ENCODE peak calls at places on chromosome 4, in seven cellular contexts. One of them, this sample, is unnamed.

GRCh38 chr4:150582101-150582565 is at the start of gene MAB21L2:
- DNase-seq in lower leg skin: no peak
- DNase-seq in erythroblast: no peak
- DNase-seq in GM12878: no peak
- DNase-seq in ovary: no peak
- DNase-seq in GM12891: no peak
- DNase-seq in suprapubic skin: no peak
- DNase-seq in this sample: no peak

GRCh38 chr4:10808591-10808990 is 124.0 kb upstream of the CLNK start:
- DNase-seq in lower leg skin: no peak
- DNase-seq in erythroblast: no peak
- DNase-seq in GM12878: no peak
- DNase-seq in ovary: no peak
- DNase-seq in GM12891: no peak
- DNase-seq in suprapubic skin: no peak
- DNase-seq in this sample: no peak

GRCh38 chr4:54942735-54943134 is 182.7 kb downstream of the KDR start:
- DNase-seq in lower leg skin: no peak
- DNase-seq in erythroblast: no peak
- DNase-seq in GM12878: no peak
- DNase-seq in ovary: no peak
- DNase-seq in GM12891: no peak
- DNase-seq in suprapubic skin: no peak
- DNase-seq in this sample: no peak

GRCh38 chr4:127403523-127404084 is 229.2 kb upstream of the INTU start:
- DNase-seq in lower leg skin: no peak
- DNase-seq in erythroblast: no peak
- DNase-seq in GM12878: no peak
- DNase-seq in ovary: no peak
- DNase-seq in GM12891: no peak
- DNase-seq in suprapubic skin: no peak
- DNase-seq in this sample: no peak

GRCh38 chr4:141463678-141464077 is 172.7 kb upstream of the IL15 start:
- DNase-seq in lower leg skin: no peak
- DNase-seq in erythroblast: no peak
- DNase-seq in GM12878: no peak
- DNase-seq in ovary: no peak
- DNase-seq in GM12891: no peak
- DNase-seq in suprapubic skin: no peak
- DNase-seq in this sample: no peak

GRCh38 chr4:83110222-83110945 is 4.1 kb downstream of the PLAC8 start:
- DNase-seq in lower leg skin: peak
- DNase-seq in erythroblast: peak
- DNase-seq in GM12878: peak
- DNase-seq in ovary: peak
- DNase-seq in GM12891: peak
- DNase-seq in suprapubic skin: peak
- DNase-seq in this sample: peak

GRCh38 chr4:76984788-76985211 is 35.2 kb downstream of the SEPTIN11 start:
- DNase-seq in lower leg skin: peak
- DNase-seq in erythroblast: no peak
- DNase-seq in GM12878: no peak
- DNase-seq in ovary: peak
- DNase-seq in GM12891: no peak
- DNase-seq in suprapubic skin: peak
- DNase-seq in this sample: peak

GRCh38 chr4:189497996-189498395 is 442.7 kb upstream of the FRG1 start:
- DNase-seq in lower leg skin: no peak
- DNase-seq in erythroblast: no peak
- DNase-seq in GM12878: no peak
- DNase-seq in ovary: no peak
- DNase-seq in GM12891: no peak
- DNase-seq in suprapubic skin: no peak
- DNase-seq in this sample: no peak

GRCh38 chr4:6221851-6222760 is 21.8 kb upstream of the JAKMIP1 start:
- DNase-seq in lower leg skin: peak
- DNase-seq in erythroblast: no peak
- DNase-seq in GM12878: no peak
- DNase-seq in ovary: peak
- DNase-seq in GM12891: no peak
- DNase-seq in suprapubic skin: no peak
- DNase-seq in this sample: no peak

GRCh38 chr4:17558941-17559708 is 17.9 kb upstream of the LAP3 start:
- DNase-seq in lower leg skin: no peak
- DNase-seq in erythroblast: no peak
- DNase-seq in GM12878: no peak
- DNase-seq in ovary: no peak
- DNase-seq in GM12891: no peak
- DNase-seq in suprapubic skin: no peak
- DNase-seq in this sample: no peak

GRCh38 chr4:95547708-95548471 is 883 bp downstream of the UNC5C start:
- DNase-seq in lower leg skin: no peak
- DNase-seq in erythroblast: peak
- DNase-seq in GM12878: no peak
- DNase-seq in ovary: peak
- DNase-seq in GM12891: no peak
- DNase-seq in suprapubic skin: peak
- DNase-seq in this sample: no peak

GRCh38 chr4:174869334-174869733 is 40.3 kb upstream of the GLRA3 start:
- DNase-seq in lower leg skin: no peak
- DNase-seq in erythroblast: no peak
- DNase-seq in GM12878: no peak
- DNase-seq in ovary: no peak
- DNase-seq in GM12891: no peak
- DNase-seq in suprapubic skin: no peak
- DNase-seq in this sample: no peak

GRCh38 chr4:5912614-5913019 is 19.7 kb upstream of the CRMP1 start:
- DNase-seq in lower leg skin: peak
- DNase-seq in erythroblast: no peak
- DNase-seq in GM12878: no peak
- DNase-seq in ovary: no peak
- DNase-seq in GM12891: no peak
- DNase-seq in suprapubic skin: no peak
- DNase-seq in this sample: no peak

DNA sequence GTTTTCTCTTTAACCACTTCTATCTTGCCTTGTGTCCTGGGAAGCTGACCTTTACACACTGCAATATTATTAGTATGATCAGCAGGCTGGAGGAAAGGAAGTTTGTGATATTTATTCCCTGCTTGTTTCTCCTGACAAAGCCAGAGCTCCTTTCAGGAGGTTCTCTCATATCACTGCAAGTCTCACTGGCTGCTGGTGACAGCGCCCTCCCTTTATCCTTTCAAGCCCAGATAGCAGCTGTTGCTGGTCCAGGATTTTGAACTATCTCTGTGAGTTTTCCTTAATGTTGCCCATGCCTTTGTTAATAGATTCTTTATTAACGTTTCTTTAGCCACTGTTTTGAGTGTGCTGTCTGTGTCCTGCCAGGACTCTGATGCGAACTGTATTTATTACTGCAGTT is 518.6 kb downstream of the C4orf33 start:
- DNase-seq in lower leg skin: no peak
- DNase-seq in erythroblast: no peak
- DNase-seq in GM12878: no peak
- DNase-seq in ovary: no peak
- DNase-seq in GM12891: no peak
- DNase-seq in suprapubic skin: no peak
- DNase-seq in this sample: no peak
- TF ChIP-seq POLR2A in lower leg skin: no peak
- TF ChIP-seq POLR2A in erythroblast: no peak
- TF ChIP-seq POLR2A in GM12878: no peak
- TF ChIP-seq POLR2A in ovary: no peak
- TF ChIP-seq POLR2A in GM12891: no peak
- TF ChIP-seq POLR2A in suprapubic skin: no peak
- TF ChIP-seq POLR2A in this sample: no peak

GRCh38 chr4:102826105-102826889 is 1.1 kb downstream of the UBE2D3 start:
- DNase-seq in lower leg skin: no peak
- DNase-seq in erythroblast: no peak
- DNase-seq in GM12878: no peak
- DNase-seq in ovary: no peak
- DNase-seq in GM12891: no peak
- DNase-seq in suprapubic skin: peak
- DNase-seq in this sample: no peak

GRCh38 chr4:102828497-102828808 is 1.1 kb upstream of the UBE2D3 start:
- DNase-seq in lower leg skin: no peak
- DNase-seq in erythroblast: no peak
- DNase-seq in GM12878: no peak
- DNase-seq in ovary: no peak
- DNase-seq in GM12891: no peak
- DNase-seq in suprapubic skin: no peak
- DNase-seq in this sample: no peak

GRCh38 chr4:102829803-102830202 is 2.5 kb upstream of the UBE2D3 start:
- DNase-seq in lower leg skin: no peak
- DNase-seq in erythroblast: no peak
- DNase-seq in GM12878: no peak
- DNase-seq in ovary: no peak
- DNase-seq in GM12891: no peak
- DNase-seq in suprapubic skin: no peak
- DNase-seq in this sample: no peak

GRCh38 chr4:102826890-102827673 is at the start of gene UBE2D3:
- DNase-seq in lower leg skin: peak
- DNase-seq in erythroblast: peak
- DNase-seq in GM12878: peak
- DNase-seq in ovary: peak
- DNase-seq in GM12891: peak
- DNase-seq in suprapubic skin: peak
- DNase-seq in this sample: peak

GRCh38 chr4:102827674-102828496 is 534 bp upstream of the UBE2D3 start:
- DNase-seq in lower leg skin: peak
- DNase-seq in erythroblast: peak
- DNase-seq in GM12878: peak
- DNase-seq in ovary: peak
- DNase-seq in GM12891: peak
- DNase-seq in suprapubic skin: peak
- DNase-seq in this sample: peak
- TF ChIP-seq POLR2A in lower leg skin: no peak
- TF ChIP-seq POLR2A in erythroblast: peak
- TF ChIP-seq POLR2A in GM12878: peak
- TF ChIP-seq POLR2A in ovary: peak
- TF ChIP-seq POLR2A in GM12891: peak
- TF ChIP-seq POLR2A in suprapubic skin: peak
- TF ChIP-seq POLR2A in this sample: peak

GRCh38 chr4:145935253-145936141 is 3.1 kb downstream of the ZNF827 start:
- DNase-seq in lower leg skin: no peak
- DNase-seq in erythroblast: peak
- DNase-seq in GM12878: peak
- DNase-seq in ovary: peak
- DNase-seq in GM12891: no peak
- DNase-seq in suprapubic skin: no peak
- DNase-seq in this sample: no peak

GRCh38 chr4:145936142-145937020 is 2.2 kb downstream of the ZNF827 start:
- DNase-seq in lower leg skin: peak
- DNase-seq in erythroblast: peak
- DNase-seq in GM12878: no peak
- DNase-seq in ovary: peak
- DNase-seq in GM12891: peak
- DNase-seq in suprapubic skin: peak
- DNase-seq in this sample: peak

GRCh38 chr4:145937990-145938611 is 522 bp downstream of the ZNF827 start:
- DNase-seq in lower leg skin: no peak
- DNase-seq in erythroblast: peak
- DNase-seq in GM12878: no peak
- DNase-seq in ovary: peak
- DNase-seq in GM12891: no peak
- DNase-seq in suprapubic skin: no peak
- DNase-seq in this sample: no peak

GRCh38 chr4:145938618-145939177 is at the start of gene ZNF827:
- DNase-seq in lower leg skin: peak
- DNase-seq in erythroblast: peak
- DNase-seq in GM12878: peak
- DNase-seq in ovary: peak
- DNase-seq in GM12891: no peak
- DNase-seq in suprapubic skin: no peak
- DNase-seq in this sample: no peak

GRCh38 chr4:145937021-145937861 is 1.4 kb downstream of the ZNF827 start:
- DNase-seq in lower leg skin: peak
- DNase-seq in erythroblast: peak
- DNase-seq in GM12878: no peak
- DNase-seq in ovary: peak
- DNase-seq in GM12891: peak
- DNase-seq in suprapubic skin: peak
- DNase-seq in this sample: no peak
- TF ChIP-seq POLR2A in lower leg skin: no peak
- TF ChIP-seq POLR2A in erythroblast: no peak
- TF ChIP-seq POLR2A in GM12878: peak
- TF ChIP-seq POLR2A in ovary: no peak
- TF ChIP-seq POLR2A in GM12891: peak
- TF ChIP-seq POLR2A in suprapubic skin: no peak
- TF ChIP-seq POLR2A in this sample: peak

GRCh38 chr4:72568959-72569718 is at the start of gene ADAMTS3:
- DNase-seq in lower leg skin: peak
- DNase-seq in erythroblast: peak
- DNase-seq in GM12878: no peak
- DNase-seq in ovary: peak
- DNase-seq in GM12891: peak
- DNase-seq in suprapubic skin: peak
- DNase-seq in this sample: no peak

GRCh38 chr4:72567036-72567435 is 2.0 kb downstream of the ADAMTS3 start:
- DNase-seq in lower leg skin: no peak
- DNase-seq in erythroblast: no peak
- DNase-seq in GM12878: no peak
- DNase-seq in ovary: no peak
- DNase-seq in GM12891: no peak
- DNase-seq in suprapubic skin: no peak
- DNase-seq in this sample: no peak

GRCh38 chr4:72566573-72566972 is 2.4 kb downstream of the ADAMTS3 start:
- DNase-seq in lower leg skin: no peak
- DNase-seq in erythroblast: no peak
- DNase-seq in GM12878: no peak
- DNase-seq in ovary: no peak
- DNase-seq in GM12891: no peak
- DNase-seq in suprapubic skin: no peak
- DNase-seq in this sample: no peak

GRCh38 chr4:72569719-72570235 is 756 bp upstream of the ADAMTS3 start:
- DNase-seq in lower leg skin: peak
- DNase-seq in erythroblast: peak
- DNase-seq in GM12878: no peak
- DNase-seq in ovary: no peak
- DNase-seq in GM12891: no peak
- DNase-seq in suprapubic skin: no peak
- DNase-seq in this sample: no peak

DNA sequence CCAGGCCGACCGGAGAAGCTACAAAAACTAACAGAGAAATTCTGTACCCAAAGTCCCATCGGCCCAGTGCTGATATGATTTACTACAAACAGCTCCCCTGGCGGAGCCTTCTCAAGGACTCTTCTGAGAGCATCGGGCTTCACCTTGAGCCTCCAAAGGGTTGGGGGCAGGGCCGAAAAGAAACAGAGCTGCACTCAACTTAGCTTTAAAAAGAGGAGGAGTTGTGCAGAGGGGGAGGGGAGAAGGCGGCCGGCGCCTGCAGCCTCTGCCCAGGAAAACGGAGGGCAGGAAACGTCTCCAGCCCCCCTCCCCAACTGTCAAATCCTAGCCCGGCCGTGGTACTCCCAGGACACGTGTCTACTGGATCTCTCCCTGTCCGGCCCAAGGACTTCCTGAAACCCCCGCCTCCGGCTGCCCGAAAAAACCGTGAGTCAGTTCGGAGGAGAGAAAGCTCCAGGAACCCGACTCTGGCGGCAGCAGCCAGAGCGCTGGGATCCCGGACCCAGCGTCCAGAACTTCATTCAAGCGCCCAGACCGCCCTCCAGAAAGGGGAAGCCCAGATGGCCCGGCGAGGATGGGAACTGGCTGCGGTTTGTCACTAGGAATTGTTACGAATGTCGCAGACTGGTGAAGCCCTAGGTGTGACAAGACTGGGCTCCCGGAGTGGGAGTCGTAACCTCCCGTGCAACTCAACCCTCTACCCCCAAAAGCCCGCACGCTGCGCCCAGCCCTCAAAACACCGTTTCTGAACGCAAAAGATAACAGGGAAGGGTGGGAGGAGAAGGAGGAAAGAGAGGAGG is 1.0 kb downstream of the ADAMTS3 start:
- DNase-seq in lower leg skin: peak
- DNase-seq in erythroblast: peak
- DNase-seq in GM12878: no peak
- DNase-seq in ovary: peak
- DNase-seq in GM12891: peak
- DNase-seq in suprapubic skin: peak
- DNase-seq in this sample: peak
- TF ChIP-seq POLR2A in lower leg skin: no peak
- TF ChIP-seq POLR2A in erythroblast: peak
- TF ChIP-seq POLR2A in GM12878: no peak
- TF ChIP-seq POLR2A in ovary: peak
- TF ChIP-seq POLR2A in GM12891: no peak
- TF ChIP-seq POLR2A in suprapubic skin: no peak
- TF ChIP-seq POLR2A in this sample: no peak

This sample was measured in H54.